ENCODE peak calls at places on chromosomes 16 and 17, in seven cellular contexts. L, F, X, D, C, Y and A are unnamed samples.
A peak's percentile ranks its signal among the peaks of the same experiment; 100 is the strongest.

GRCh38 chr17:8843344-8843743 is 24.1 kb downstream of the PIK3R6 start:
- DNase-seq in C (no peak), Y (peak; percentile 1), D (no peak), L (no peak), X (no peak), F (no peak), A (no peak)

GRCh38 chr16:27980919-27981670 is 82.4 kb downstream of the GSG1L start:
- DNase-seq in F (no peak), X (no peak), C (no peak), L (no peak), D (no peak), Y (no peak), A (no peak)

GRCh38 chr17:28480278-28480677 is 6.8 kb downstream of the SLC13A2 start:
- DNase-seq in X (no peak), Y (no peak), L (no peak), D (no peak), F (no peak), C (no peak), A (no peak)

GRCh38 chr16:48963901-48964615 is 317.6 kb downstream of the CBLN1 start:
- DNase-seq in L (no peak), D (no peak), C (no peak), Y (no peak), X (no peak), F (no peak), A (no peak)

GRCh38 chr17:59763861-59764260 is 56.4 kb downstream of the VMP1 start:
- DNase-seq in L (no peak), X (no peak), Y (no peak), D (no peak), F (no peak), C (no peak), A (no peak)

GRCh38 chr16:10308305-10309193 is 77.3 kb upstream of the ATF7IP2 start:
- DNase-seq in L (no peak), F (no peak), C (no peak), Y (no peak), D (no peak), X (no peak), A (peak; percentile 38)

GRCh38 chr17:73855933-73856332 is 211.7 kb upstream of the SDK2 start:
- DNase-seq in X (no peak), L (no peak), D (no peak), Y (no peak), C (no peak), F (no peak), A (no peak)

GRCh38 chr16:28596840-28597691 is at the start of gene SULT1A2:
- DNase-seq in D (no peak), X (no peak), Y (no peak), C (no peak), F (peak; percentile 76), L (no peak), A (peak; percentile 44)

GRCh38 chr17:6711081-6711674 is 2.0 kb downstream of the SLC13A5 start:
- DNase-seq in X (no peak), F (no peak), Y (no peak), D (no peak), L (no peak), C (no peak), A (no peak)

GRCh38 chr17:29949708-29950107 is 8.3 kb downstream of the EFCAB5 start:
- DNase-seq in X (no peak), Y (no peak), F (no peak), C (no peak), L (no peak), D (no peak), A (no peak)

GRCh38 chr17:42167807-42168206 is 13.0 kb upstream of the RAB5C start:
- DNase-seq in X (no peak), Y (no peak), L (no peak), D (no peak), C (no peak), F (no peak), A (no peak)

GRCh38 chr16:10940501-10941079 is 1.7 kb downstream of the DEXI start:
- DNase-seq in X (peak; percentile 42), L (no peak), Y (no peak), D (no peak), F (peak; percentile 43), C (no peak), A (no peak)

GRCh38 chr17:57788710-57789109 is 43.6 kb upstream of the CCDC182 start:
- DNase-seq in L (no peak), D (no peak), Y (no peak), C (no peak), F (no peak), X (no peak), A (no peak)

GRCh38 chr17:49898547-49899490 is 51.0 kb upstream of the TAC4 start:
- DNase-seq in C (no peak), L (peak; percentile 78), F (no peak), D (no peak), Y (no peak), X (no peak), A (no peak)

GRCh38 chr17:80421381-80422090 is 6.6 kb downstream of the ENDOV start:
- DNase-seq in F (no peak), Y (peak; percentile 63), C (no peak), L (no peak), X (no peak), D (no peak), A (no peak)

GRCh38 chr17:45398800-45399199 is 33.9 kb downstream of the ARHGAP27 start:
- DNase-seq in F (no peak), C (no peak), X (no peak), Y (no peak), L (no peak), D (no peak), A (no peak)

GRCh38 chr17:74471341-74471740 is 4.9 kb downstream of the CD300A start:
- DNase-seq in L (no peak), F (no peak), C (no peak), X (no peak), Y (no peak), D (no peak), A (no peak)

GRCh38 chr17:12773153-12773552 is 16.1 kb upstream of the ARHGAP44 start:
- DNase-seq in C (no peak), X (no peak), F (no peak), D (no peak), L (no peak), Y (no peak), A (no peak)

GRCh38 chr16:19389246-19389645 is 28.4 kb upstream of the TMC5 start:
- DNase-seq in X (peak; percentile 28), Y (no peak), C (peak; percentile 17), L (peak; percentile 43), F (peak; percentile 81), D (no peak), A (peak; percentile 39)

GRCh38 chr17:40598928-40599627 is 33.8 kb upstream of the CCR7 start:
- DNase-seq in D (peak; percentile 58), Y (no peak), C (peak; percentile 59), L (no peak), F (no peak), X (no peak), A (peak; percentile 45)

GRCh38 chr16:54125751-54126655 is 160.6 kb downstream of the IRX3 start:
- DNase-seq in C (no peak), D (no peak), F (no peak), Y (no peak), X (no peak), L (no peak), A (no peak)

GRCh38 chr16:3058173-3059030 is 7.0 kb upstream of the IL32 start:
- DNase-seq in D (peak; percentile 41), Y (peak; percentile 71), L (no peak), X (peak; percentile 64), F (peak; percentile 72), C (peak; percentile 20), A (peak; percentile 68)

GRCh38 chr17:75842411-75842810 is 1.8 kb downstream of the UNC13D start:
- DNase-seq in C (no peak), X (no peak), D (no peak), L (no peak), Y (peak; percentile 65), F (no peak), A (no peak)

GRCh38 chr17:75844530-75845057 is 390 bp upstream of the UNC13D start:
- DNase-seq in Y (peak; percentile 71), L (peak; percentile 75), C (no peak), X (peak; percentile 57), F (peak; percentile 91), D (no peak), A (peak; percentile 84)

GRCh38 chr17:75843577-75844529 is at the start of gene UNC13D:
- DNase-seq in F (peak; percentile 47), Y (peak; percentile 66), X (no peak), C (no peak), L (no peak), D (no peak), A (peak; percentile 66)

GRCh38 chr17:75845058-75845711 is 981 bp upstream of the UNC13D start:
- DNase-seq in L (peak; percentile 92), Y (peak; percentile 90), D (peak; percentile 62), C (peak; percentile 66), X (peak; percentile 90), F (peak; percentile 96), A (peak; percentile 92)

GRCh38 chr17:75842963-75843576 is 1.1 kb downstream of the UNC13D start:
- DNase-seq in X (no peak), C (no peak), F (peak; percentile 6), D (no peak), Y (no peak), L (no peak), A (no peak)
- H3K4me3 ChIP-seq in X (peak overlapping the region; percentile 37), C (no peak overlapping the region), F (no peak overlapping the region), D (no peak overlapping the region), Y (peak overlapping the region; percentile 18), L (no peak overlapping the region), A (peak overlapping the region; percentile 33)

GRCh38 chr17:82439829-82440365 is 10.7 kb downstream of the CYBC1 start:
- DNase-seq in D (no peak), Y (no peak), C (no peak), F (no peak), L (no peak), X (no peak), A (no peak)
- TF ChIP-seq POLR2A in D (no peak), Y (no peak), C (no peak), F (no peak), L (no peak), X (no peak), A (no peak)

DNA sequence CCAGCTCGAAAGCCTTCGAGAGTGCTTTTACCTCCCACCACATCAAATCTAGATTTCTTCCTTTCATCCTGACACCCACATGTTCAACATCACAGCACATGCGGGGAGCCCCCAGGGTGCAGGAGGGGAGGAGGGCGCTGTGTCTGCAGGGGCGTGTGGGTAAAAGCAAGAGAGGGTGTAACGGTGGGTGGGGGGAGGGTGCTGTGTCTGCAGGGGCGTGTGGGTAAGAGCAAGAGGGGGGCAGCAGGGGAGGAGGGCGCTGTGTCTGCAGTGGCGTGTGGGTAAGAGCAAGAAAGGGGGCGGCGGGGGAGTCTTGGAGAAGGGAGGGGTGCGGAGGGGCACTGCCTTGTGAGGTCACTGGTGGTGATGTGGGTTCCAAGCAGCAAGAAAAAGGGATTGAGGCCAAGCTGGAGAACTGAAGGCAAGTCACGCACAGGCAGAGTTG is 34.6 kb downstream of the ADCY9 start:
- DNase-seq in F (no peak), Y (no peak), X (no peak), L (no peak), C (no peak), D (peak; percentile 34), A (no peak)
- H3K4me3 ChIP-seq in F (no peak overlapping the region), Y (no peak overlapping the region), X (no peak overlapping the region), L (no peak overlapping the region), C (no peak overlapping the region), D (no peak overlapping the region), A (no peak overlapping the region)

GRCh38 chr16:70777496-70777895 is 23.5 kb downstream of the VAC14 start:
- DNase-seq in F (no peak), X (no peak), L (no peak), Y (no peak), D (no peak), C (no peak), A (no peak)
- TF ChIP-seq POLR2A in F (no peak), X (no peak), L (no peak), Y (no peak), D (no peak), C (no peak), A (no peak)

GRCh38 chr17:66406701-66407644 is 104.6 kb downstream of the PRKCA start:
- DNase-seq in X (no peak), D (no peak), C (no peak), F (no peak), Y (no peak), L (no peak), A (no peak)
- H3K4me3 ChIP-seq in X (no peak overlapping the region), D (no peak overlapping the region), C (no peak overlapping the region), F (no peak overlapping the region), Y (no peak overlapping the region), L (no peak overlapping the region), A (no peak overlapping the region)